ENCODE peak calls at places on chromosomes 6 and 20, in five cellular contexts. M is cardiac muscle cell, U is adrenal gland, F is testis, V is spleen. H is an unnamed sample.

GRCh38 chr6:109472132-109472995 is 10.7 kb downstream of the ZBTB24 start:
- DNase-seq in M (no peak), U (no peak), V (no peak), F (no peak), H (no peak)

GRCh38 chr6:15864033-15864707 is 201.3 kb upstream of the DTNBP1 start:
- DNase-seq in M (no peak), F (no peak), V (no peak), U (no peak), H (no peak)

GRCh38 chr20:4064118-4064962 is 49.0 kb upstream of the RNF24 start:
- DNase-seq in U (peak; percentile 92), M (peak; percentile 95), F (peak; percentile 89), V (peak; percentile 86), H (peak; percentile 89)

GRCh38 chr6:16524380-16524707 is 236.9 kb downstream of the ATXN1 start:
- DNase-seq in U (no peak), V (no peak), M (peak; percentile 76), F (no peak), H (peak; percentile 46)

GRCh38 chr20:52933867-52934266 is 38.3 kb upstream of the TSHZ2 start:
- DNase-seq in F (no peak), U (no peak), M (no peak), V (no peak), H (no peak)

GRCh38 chr20:53283597-53283996 is 310.0 kb downstream of the ZNF217 start:
- DNase-seq in F (no peak), V (no peak), U (no peak), M (no peak), H (no peak)

GRCh38 chr20:25399038-25399430 is 8.4 kb upstream of the ABHD12 start:
- DNase-seq in F (peak; percentile 50), U (peak; percentile 35), M (peak; percentile 82), V (no peak), H (peak; percentile 90)

GRCh38 chr20:45781391-45781931 is 10.2 kb downstream of the WFDC3 start:
- DNase-seq in F (no peak), M (peak; percentile 88), U (no peak), V (no peak), H (peak; percentile 82)

GRCh38 chr6:30149234-30149633 is 11.8 kb downstream of the TRIM10 start:
- DNase-seq in U (no peak), M (no peak), V (no peak), F (no peak), H (no peak)

GRCh38 chr6:74114428-74114827 is 418.4 kb downstream of the CD109 start:
- DNase-seq in F (no peak), M (no peak), V (no peak), U (no peak), H (no peak)

GRCh38 chr6:35691027-35691824 is 2.5 kb upstream of the FKBP5 start:
- DNase-seq in V (peak; percentile 81), M (peak; percentile 96), U (peak; percentile 92), F (peak; percentile 90), H (peak; percentile 90)

GRCh38 chr6:17867880-17868279 is 119.6 kb downstream of the KIF13A start:
- DNase-seq in F (no peak), M (peak; percentile 77), U (peak; percentile 34), V (no peak), H (peak; percentile 72)

GRCh38 chr6:683742-684440 is 9.0 kb downstream of the EXOC2 start:
- DNase-seq in V (no peak), M (peak; percentile 82), F (peak; percentile 46), U (no peak), H (peak; percentile 81)

GRCh38 chr6:69796081-69796626 is 656 bp downstream of the LMBRD1 start:
- DNase-seq in M (peak; percentile 41), V (no peak), F (peak; percentile 54), U (peak; percentile 47), H (no peak)

GRCh38 chr6:54935739-54936138 is 89.2 kb downstream of the FAM83B start:
- DNase-seq in F (no peak), M (peak; percentile 13), U (no peak), V (no peak), H (peak; percentile 30)

GRCh38 chr6:26217714-26218075 is 130.5 kb downstream of the HFE start:
- DNase-seq in U (peak; percentile 39), M (peak; percentile 30), F (no peak), V (peak; percentile 73), H (peak; percentile 55)

GRCh38 chr6:158422629-158423238 is 110.5 kb downstream of the TULP4 start:
- DNase-seq in F (peak; percentile 39), U (no peak), V (no peak), M (no peak), H (no peak)

GRCh38 chr6:44263357-44264100 is 1.8 kb downstream of the NFKBIE start:
- DNase-seq in F (no peak), V (peak; percentile 83), M (peak; percentile 43), U (no peak), H (peak; percentile 49)

GRCh38 chr6:36769676-36770499 is 69.4 kb downstream of the CPNE5 start:
- DNase-seq in F (no peak), U (peak; percentile 35), M (peak; percentile 67), V (peak; percentile 87), H (no peak)

GRCh38 chr20:8798505-8798904 is 270.4 kb upstream of the PLCB4 start:
- DNase-seq in V (no peak), M (peak; percentile 96), U (no peak), F (no peak), H (peak; percentile 39)

GRCh38 chr6:108114861-108115597 is 40.5 kb upstream of the OSTM1 start:
- DNase-seq in U (peak; percentile 76), F (peak; percentile 54), M (peak; percentile 90), V (peak; percentile 89), H (peak; percentile 45)

GRCh38 chr6:135261872-135262725 is 81.0 kb downstream of the MYB start:
- DNase-seq in M (peak; percentile 31), U (no peak), F (no peak), V (no peak), H (no peak)

GRCh38 chr6:107620736-107621135 is 130.8 kb downstream of the SOBP start:
- DNase-seq in M (peak; percentile 27), F (no peak), U (no peak), V (no peak), H (peak; percentile 14)

GRCh38 chr6:21360353-21360752 is 233.2 kb upstream of the SOX4 start:
- DNase-seq in F (no peak), U (no peak), V (no peak), M (no peak), H (no peak)

GRCh38 chr6:92377137-92377536 is 1042.2 kb downstream of the EPHA7 start:
- DNase-seq in F (no peak), M (no peak), V (no peak), U (no peak), H (no peak)

GRCh38 chr6:119240257-119241123 is 109.1 kb downstream of the MAN1A1 start:
- DNase-seq in V (no peak), U (no peak), M (peak; percentile 3), F (no peak), H (no peak)

GRCh38 chr6:109523478-109523877 is 40.5 kb upstream of the ZBTB24 start:
- DNase-seq in M (peak; percentile 89), U (no peak), V (no peak), F (no peak), H (peak; percentile 22)

GRCh38 chr6:30556714-30556963 is 350 bp upstream of the GNL1 start:
- DNase-seq in M (peak; percentile 91), F (peak; percentile 97), U (no peak), V (peak; percentile 96), H (no peak)

GRCh38 chr6:27334141-27334540 is 22.1 kb upstream of the POM121L2 start:
- DNase-seq in U (no peak), F (no peak), M (no peak), V (no peak), H (no peak)
- H3K4me3 ChIP-seq in U (no peak overlapping the region), F (peak overlapping the region; percentile 5), M (no peak overlapping the region), V (no peak overlapping the region), H (no peak overlapping the region)

DNA sequence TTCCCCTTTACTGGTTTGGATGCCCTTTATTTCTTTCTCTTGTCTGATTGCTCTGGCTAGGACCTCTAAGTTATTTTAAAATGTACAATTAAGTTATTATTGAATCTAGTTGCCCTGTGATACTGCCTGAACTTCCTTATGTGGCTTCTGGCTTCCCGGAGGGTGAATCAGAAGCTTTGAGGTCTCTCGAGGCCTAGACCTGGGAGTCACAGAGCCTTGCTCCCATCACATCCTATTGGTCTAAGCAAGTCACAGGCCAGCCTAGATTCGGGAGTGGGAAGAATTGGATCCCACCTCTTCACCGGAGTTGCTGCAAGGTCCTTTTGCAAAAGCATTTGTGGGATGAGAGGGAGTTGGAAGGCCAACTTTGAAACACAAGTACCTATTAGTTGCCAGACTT is 15.2 kb downstream of the BCAS4 start:
- DNase-seq in V (no peak), M (no peak), F (no peak), U (no peak), H (no peak)
- H3K4me3 ChIP-seq in V (no peak overlapping the region), M (no peak overlapping the region), F (no peak overlapping the region), U (no peak overlapping the region), H (no peak overlapping the region)

GRCh38 chr6:42915737-42916136 is at the start of gene PTCRA:
- DNase-seq in M (no peak), V (no peak), U (no peak), F (no peak), H (no peak)

GRCh38 chr6:42909835-42910234 is 6.0 kb upstream of the PTCRA start:
- DNase-seq in U (no peak), F (no peak), M (no peak), V (no peak), H (no peak)

GRCh38 chr6:42914546-42914945 is 1.3 kb upstream of the PTCRA start:
- DNase-seq in F (no peak), U (no peak), V (no peak), M (no peak), H (no peak)

GRCh38 chr6:42907336-42907735 is 8.5 kb upstream of the PTCRA start:
- DNase-seq in M (peak; percentile 78), V (no peak), F (peak; percentile 85), U (no peak), H (no peak)

DNA sequence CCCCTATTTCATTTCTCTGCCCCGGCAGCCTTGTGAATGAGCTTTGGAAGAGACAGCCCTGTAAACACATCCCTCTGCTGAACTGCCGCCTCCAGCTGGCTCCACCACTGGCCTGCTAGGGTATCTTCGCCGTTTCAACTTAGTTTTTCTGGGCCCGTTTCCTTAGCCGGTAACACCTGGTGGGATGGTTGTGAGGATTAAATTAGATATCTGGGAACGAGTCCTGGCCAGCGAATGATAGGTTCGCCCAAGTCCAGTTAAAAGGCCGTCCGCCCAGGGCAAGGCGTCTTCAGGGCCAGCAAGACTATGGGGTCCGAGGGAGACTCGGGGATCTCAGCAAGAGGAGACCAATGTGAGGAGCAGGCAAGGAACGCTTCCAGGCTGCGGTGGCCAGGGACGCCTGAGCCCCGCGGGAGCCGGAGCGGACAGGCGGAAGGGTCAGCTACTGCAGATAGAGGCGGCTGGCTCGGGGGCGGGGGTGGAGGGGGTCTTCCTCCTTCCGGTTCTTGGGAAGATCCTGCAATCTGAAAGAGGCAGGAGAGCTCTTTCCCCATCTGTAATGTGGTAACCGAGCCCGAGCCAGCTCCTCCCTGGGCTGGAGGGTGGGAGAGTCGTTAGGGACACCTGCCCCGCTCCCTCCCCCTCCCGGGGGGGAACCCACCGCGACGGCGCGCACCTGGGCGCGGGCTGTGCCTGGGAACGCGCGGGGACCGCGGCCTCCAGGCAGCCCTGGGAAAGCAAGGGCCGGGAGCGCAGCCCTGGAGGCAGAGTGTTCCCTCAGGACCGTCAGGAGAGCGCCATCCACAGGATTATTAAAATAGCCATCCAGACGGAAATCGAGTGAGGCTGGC is 4.5 kb upstream of the PTCRA start:
- DNase-seq in V (no peak), U (peak; percentile 13), F (peak; percentile 34), M (peak; percentile 25), H (no peak)
- H3K4me3 ChIP-seq in V (peak overlapping the region; percentile 7), U (peak overlapping the region; percentile 44), F (peak overlapping the region; percentile 60), M (peak overlapping the region; percentile 26), H (no peak overlapping the region)

DNA sequence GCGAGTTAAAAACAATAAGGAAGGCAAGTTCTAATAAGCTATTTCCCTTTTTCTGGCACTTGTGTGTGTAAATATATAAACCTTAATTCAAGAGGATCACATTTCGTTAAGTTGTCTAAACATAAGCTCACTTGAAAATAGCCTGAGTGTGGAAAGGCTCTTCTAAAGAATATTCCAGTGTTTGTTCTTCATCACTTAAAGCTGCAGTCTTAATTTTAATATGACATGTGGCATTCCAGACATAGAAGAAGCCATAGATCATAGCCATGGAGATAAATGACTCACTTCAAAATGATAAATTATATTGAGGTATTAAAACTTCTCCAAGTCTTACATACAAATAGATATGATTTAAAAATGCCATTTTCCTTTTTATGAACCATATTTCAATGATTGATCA is 42.1 kb downstream of the IYD start:
- DNase-seq in M (no peak), V (no peak), U (no peak), F (no peak), H (peak; percentile 29)
- H3K4me3 ChIP-seq in M (no peak overlapping the region), V (no peak overlapping the region), U (no peak overlapping the region), F (no peak overlapping the region), H (no peak overlapping the region)

H was measured in adipocyte.